ENCODE peak calls at places on chromosomes 3 and 15, in six cellular contexts. K, I, N, X, F and V are unnamed samples.

GRCh38 chr3:51874411-51874810 is 990 bp downstream of the IQCF5 start:
- DNase-seq in N (no peak), K (no peak), I (no peak), F (no peak), X (no peak), V (no peak)

GRCh38 chr3:8341853-8342252 is 159.8 kb upstream of the LMCD1 start:
- DNase-seq in X (no peak), N (no peak), F (no peak), I (no peak), K (no peak), V (no peak)

GRCh38 chr3:188584958-188585689 is 431.2 kb downstream of the LPP start:
- DNase-seq in I (no peak), X (no peak), K (no peak), F (no peak), N (no peak), V (no peak)

GRCh38 chr3:152825566-152825965 is 9.4 kb upstream of the P2RY1 start:
- DNase-seq in N (no peak), X (no peak), F (no peak), K (no peak), I (no peak), V (no peak)

GRCh38 chr15:100714749-100715342 is 112.5 kb downstream of the ASB7 start:
- DNase-seq in K (no peak), I (no peak), N (no peak), F (no peak), X (no peak), V (no peak)

GRCh38 chr3:36827133-36827532 is 62.8 kb upstream of the DCLK3 start:
- DNase-seq in N (no peak), I (no peak), F (no peak), X (no peak), K (no peak), V (no peak)

GRCh38 chr3:124792341-124793034 is 62.2 kb downstream of the UMPS start:
- DNase-seq in F (no peak), X (no peak), N (no peak), K (no peak), I (no peak), V (no peak)

GRCh38 chr15:61131598-61131954 is 97.5 kb downstream of the RORA start:
- DNase-seq in X (no peak), I (no peak), K (no peak), F (no peak), N (no peak), V (no peak)

GRCh38 chr3:20051123-20051806 is 11.0 kb downstream of the KAT2B start:
- DNase-seq in N (no peak), X (no peak), I (no peak), F (no peak), K (no peak), V (no peak)

GRCh38 chr3:154421067-154421466 is 8.9 kb downstream of the GPR149 start:
- DNase-seq in N (no peak), I (no peak), X (no peak), K (no peak), F (no peak), V (no peak)

GRCh38 chr3:197595470-197596185 is 39.9 kb upstream of the BDH1 start:
- DNase-seq in N (no peak), F (no peak), I (no peak), K (no peak), X (no peak), V (no peak)

GRCh38 chr3:66115858-66116654 is 77.3 kb upstream of the MAGI1 start:
- DNase-seq in F (peak; percentile 64), X (no peak), K (peak; percentile 81), N (peak; percentile 54), I (no peak), V (peak; percentile 57)

GRCh38 chr15:83108266-83109219 is 1.1 kb downstream of the TM6SF1 start:
- DNase-seq in X (peak; percentile 24), F (no peak), I (no peak), K (no peak), N (no peak), V (no peak)

GRCh38 chr3:197753263-197753662 is 3.6 kb downstream of the FYTTD1 start:
- DNase-seq in X (no peak), N (no peak), K (no peak), I (no peak), F (no peak), V (no peak)

GRCh38 chr3:43503067-43503728 is 118.6 kb downstream of the ANO10 start:
- DNase-seq in F (peak; percentile 12), X (no peak), K (peak; percentile 15), N (no peak), I (no peak), V (no peak)

GRCh38 chr15:39506146-39506545 is 74.7 kb upstream of the THBS1 start:
- DNase-seq in N (no peak), X (no peak), I (no peak), K (no peak), F (no peak), V (no peak)

GRCh38 chr15:96514607-96515285 is 184.2 kb downstream of the NR2F2 start:
- DNase-seq in N (no peak), X (no peak), I (no peak), F (no peak), K (no peak), V (no peak)

GRCh38 chr15:70584838-70585706 is 178.3 kb downstream of the UACA start:
- DNase-seq in N (peak; percentile 41), K (peak; percentile 84), I (no peak), F (peak; percentile 38), X (no peak), V (no peak)

GRCh38 chr3:166071-166470 is 30.5 kb upstream of the CHL1 start:
- DNase-seq in N (no peak), F (no peak), X (no peak), I (no peak), K (no peak), V (no peak)

GRCh38 chr15:92770641-92771040 is 115.1 kb upstream of the FAM174B start:
- DNase-seq in K (no peak), I (no peak), X (no peak), F (no peak), N (no peak), V (no peak)

GRCh38 chr3:139302084-139302800 is 41.6 kb upstream of the MRPS22 start:
- DNase-seq in X (no peak), K (peak; percentile 57), F (peak; percentile 89), N (no peak), I (no peak), V (no peak)

GRCh38 chr3:159200176-159200575 is 398.3 kb downstream of the MFSD1 start:
- DNase-seq in K (no peak), N (no peak), I (no peak), F (peak; percentile 49), X (no peak), V (no peak)

GRCh38 chr3:12895391-12896205 is 54.2 kb upstream of the RPL32 start:
- DNase-seq in I (no peak), X (no peak), N (no peak), K (no peak), F (no peak), V (no peak)

GRCh38 chr15:40768492-40769309 is 1.1 kb upstream of the C15orf62 start:
- DNase-seq in K (no peak), N (no peak), X (no peak), I (no peak), F (no peak), V (no peak)
- H3K4me1 ChIP-seq in K (peaks cover 16% of the 10 kb centered on the region), N (peaks cover 27% of the 10 kb centered on the region), X (peaks cover 32% of the 10 kb centered on the region), I (peaks cover 16% of the 10 kb centered on the region), F (peaks cover 62% of the 10 kb centered on the region), V (peaks cover 17% of the 10 kb centered on the region)

GRCh38 chr3:129422897-129423296 is 5.5 kb downstream of the EFCAB12 start:
- DNase-seq in N (no peak), K (no peak), I (no peak), X (no peak), F (no peak), V (no peak)

GRCh38 chr3:129425619-129426018 is 2.8 kb downstream of the EFCAB12 start:
- DNase-seq in N (no peak), K (no peak), F (no peak), I (no peak), X (no peak), V (no peak)

GRCh38 chr3:129421988-129422745 is 6.3 kb downstream of the EFCAB12 start:
- DNase-seq in X (no peak), N (no peak), K (no peak), F (no peak), I (no peak), V (no peak)

GRCh38 chr3:129425213-129425612 is 3.2 kb downstream of the EFCAB12 start:
- DNase-seq in F (no peak), N (no peak), K (no peak), X (no peak), I (no peak), V (peak; percentile 39)

GRCh38 chr3:129424185-129424841 is 4.1 kb downstream of the EFCAB12 start:
- DNase-seq in I (no peak), F (no peak), N (no peak), X (peak; percentile 66), K (peak; percentile 54), V (no peak)
- TF ChIP-seq YY1 in I (no peak), F (no peak), N (no peak), X (peak; percentile 84), K (no peak), V (no peak)

GRCh38 chr15:69573815-69574472 is 121.3 kb downstream of the RPLP1 start:
- DNase-seq in F (no peak), N (no peak), K (no peak), I (no peak), X (no peak), V (no peak)
- H3K4me1 ChIP-seq in F (no peaks in the 10 kb centered on the region), N (peaks cover 3% of the 10 kb centered on the region), K (no peaks in the 10 kb centered on the region), I (no peaks in the 10 kb centered on the region), X (peaks cover 5% of the 10 kb centered on the region), V (peaks cover 6% of the 10 kb centered on the region)

GRCh38 chr3:53846851-53847155 is 435 bp downstream of the IL17RB start:
- DNase-seq in F (no peak), I (no peak), N (no peak), K (no peak), X (no peak), V (no peak)

GRCh38 chr3:53846134-53846850 is at the start of the genes CHDH and IL17RB:
- DNase-seq in F (peak; percentile 38), X (no peak), K (peak; percentile 77), N (no peak), I (peak; percentile 43), V (no peak)

GRCh38 chr3:53845881-53846133 is 412 bp downstream of the CHDH start:
- DNase-seq in N (no peak), I (no peak), K (no peak), F (no peak), X (no peak), V (no peak)

GRCh38 chr3:53844262-53845102 is 1.7 kb downstream of the CHDH start:
- DNase-seq in X (no peak), F (no peak), I (no peak), N (no peak), K (peak; percentile 85), V (no peak)

DNA sequence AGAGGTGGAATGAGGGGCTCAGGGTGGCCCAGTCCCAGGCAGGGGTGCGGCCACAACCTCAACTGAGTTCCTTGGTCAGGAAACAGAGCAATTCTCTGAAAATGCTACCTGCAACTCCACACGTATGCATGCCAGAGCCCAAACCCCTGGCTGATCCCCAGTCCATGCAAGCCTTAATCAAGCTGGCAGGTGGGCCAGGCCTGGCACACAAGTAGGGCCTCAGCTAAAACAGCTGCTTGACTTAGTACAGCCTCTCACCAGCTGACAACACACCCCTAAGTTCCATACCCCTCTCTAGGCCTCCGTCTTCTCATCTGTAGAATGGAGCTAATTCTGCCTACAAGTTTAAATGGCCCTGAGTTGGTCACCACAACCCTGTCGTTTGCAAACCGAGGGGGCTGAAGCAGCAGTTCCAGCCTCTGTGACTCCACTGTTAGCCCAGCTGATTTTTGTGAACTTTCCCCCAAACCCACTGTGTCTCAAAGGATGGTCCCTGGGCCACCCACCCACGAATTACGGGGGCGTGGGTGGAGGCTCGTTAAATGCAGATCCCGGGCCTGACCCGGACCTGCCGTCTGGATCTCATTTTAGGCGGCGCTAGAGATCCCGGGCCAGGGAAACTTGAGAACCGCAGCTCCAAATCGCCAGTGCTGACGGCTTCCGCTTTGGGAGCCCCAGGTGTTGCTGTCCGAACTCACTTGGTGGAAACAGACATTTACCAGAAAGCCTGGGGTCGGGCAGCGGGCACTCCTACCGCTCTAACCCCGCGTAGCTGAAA is 927 bp downstream of the CHDH start:
- DNase-seq in K (peak; percentile 47), I (peak; percentile 22), F (peak; percentile 49), X (no peak), N (peak; percentile 46), V (peak; percentile 66)
- TF ChIP-seq YY1 in K (no peak), I (no peak), F (no peak), X (peak; percentile 8), N (no peak), V (no peak)